ENCODE peak calls at places on chromosomes 4 and X, in five cellular contexts. A is fibroblast of mammary gland; S is germinal center; P is HCEC 1CT; V is activated T-helper 9 cell treated with anti-CD3 and anti-CD28 coated beads, Interleukin-2, amount 50 U/mL, for 16 hours. L is an unnamed sample.

GRCh38 chrX:12814434-12814833 is 23.2 kb downstream of the PRPS2 start:
- DNase-seq in S (peak), V (no peak), P (peak), A (peak), L (peak)

GRCh38 chr4:77826280-77826679 is 7.1 kb upstream of the CNOT6L start:
- DNase-seq in A (no peak), P (no peak), V (no peak), S (peak), L (no peak)

GRCh38 chr4:178086324-178086723 is 644.1 kb upstream of the AGA start:
- DNase-seq in S (no peak), V (no peak), P (no peak), A (no peak), L (no peak)

GRCh38 chrX:109658391-109658790 is 33.4 kb upstream of the KCNE5 start:
- DNase-seq in P (no peak), A (no peak), S (no peak), V (no peak), L (no peak)

GRCh38 chrX:149074429-149074828 is 430.7 kb downstream of the IDS start:
- DNase-seq in V (no peak), S (peak), A (peak), P (no peak), L (no peak)

GRCh38 chr4:73518340-73518739 is 36.8 kb downstream of the AFM start:
- DNase-seq in V (no peak), A (no peak), P (no peak), S (no peak), L (no peak)

GRCh38 chr4:187090401-187090800 is 366.7 kb upstream of the FAT1 start:
- DNase-seq in P (no peak), V (no peak), S (no peak), A (no peak), L (no peak)

GRCh38 chrX:124328765-124329164 is 3.7 kb upstream of the TEX13D start:
- DNase-seq in A (peak), S (no peak), V (no peak), P (no peak), L (no peak)

GRCh38 chrX:20112022-20112421 is 4.7 kb downstream of the MAP7D2 start:
- DNase-seq in A (no peak), S (no peak), P (no peak), V (no peak), L (no peak)

GRCh38 chrX:11665144-11666040 is at the start of gene ARHGAP6:
- DNase-seq in V (no peak), P (peak), S (no peak), A (peak), L (peak)

GRCh38 chrX:31223817-31224216 is 152.0 kb upstream of the FTHL17 start:
- DNase-seq in V (no peak), A (peak), S (peak), P (peak), L (no peak)

GRCh38 chrX:112678831-112679230 is 907 bp downstream of the LHFPL1 start:
- DNase-seq in V (no peak), S (no peak), A (no peak), P (no peak), L (no peak)

GRCh38 chr4:114364857-114365256 is 233.8 kb upstream of the UGT8 start:
- DNase-seq in S (no peak), A (peak), P (peak), V (no peak), L (no peak)

GRCh38 chrX:72539822-72540221 is 32.8 kb downstream of the HDAC8 start:
- DNase-seq in P (no peak), S (no peak), A (no peak), V (no peak), L (no peak)

GRCh38 chrX:40434947-40435346 is 145.8 kb upstream of the ATP6AP2 start:
- DNase-seq in V (no peak), S (no peak), A (peak), P (no peak), L (no peak)

GRCh38 chr4:88320780-88321373 is 36.5 kb upstream of the PPM1K start:
- DNase-seq in S (peak), A (no peak), V (no peak), P (no peak), L (no peak)

GRCh38 chr4:39855909-39856512 is 121.7 kb downstream of the PDS5A start:
- DNase-seq in P (peak), V (no peak), A (peak), S (no peak), L (peak)

GRCh38 chrX:46595084-46595483 is 21.5 kb downstream of the CHST7 start:
- DNase-seq in A (no peak), S (no peak), V (no peak), P (no peak), L (no peak)

GRCh38 chr4:148749403-148749802 is 307.2 kb upstream of the NR3C2 start:
- DNase-seq in P (no peak), S (no peak), A (no peak), V (no peak), L (no peak)

GRCh38 chr4:41433361-41433760 is 104.6 kb upstream of the LIMCH1 start:
- DNase-seq in V (no peak), A (no peak), S (no peak), P (no peak), L (no peak)

GRCh38 chrX:19723427-19723826 is 164.0 kb downstream of the SH3KBP1 start:
- DNase-seq in S (no peak), P (peak), V (no peak), A (peak), L (no peak)

GRCh38 chrX:10579018-10579752 is 41.2 kb downstream of the MID1 start:
- DNase-seq in V (no peak), S (no peak), A (peak), P (peak), L (peak)

GRCh38 chr4:123967360-123967759 is 570.8 kb downstream of the SPRY1 start:
- DNase-seq in V (no peak), A (peak), S (no peak), P (no peak), L (no peak)

GRCh38 chr4:138984647-138985046 is 30.9 kb upstream of the NOCT start:
- DNase-seq in V (no peak), S (no peak), A (no peak), P (no peak), L (no peak)

GRCh38 chrX:150363561-150364346 is 637 bp downstream of the MAMLD1 start:
- DNase-seq in A (peak), P (peak), S (no peak), V (no peak), L (no peak)

GRCh38 chr4:99209671-99210070 is 9.4 kb downstream of the ADH6 start:
- DNase-seq in V (no peak), A (no peak), P (peak), S (no peak), L (no peak)

GRCh38 chr4:54959656-54960055 is 165.7 kb downstream of the KDR start:
- DNase-seq in S (no peak), A (peak), P (peak), V (no peak), L (no peak)

GRCh38 chrX:22689290-22689689 is 310.5 kb upstream of the DDX53 start:
- DNase-seq in V (no peak), S (no peak), P (peak), A (peak), L (no peak)

GRCh38 chr4:13640149-13640671 is 12.7 kb upstream of the BOD1L1 start:
- DNase-seq in A (peak), P (peak), S (no peak), V (no peak), L (no peak)

GRCh38 chrX:68994135-68994882 is 165.5 kb downstream of the EFNB1 start:
- DNase-seq in A (no peak), V (no peak), P (no peak), S (no peak), L (no peak)

GRCh38 chrX:70117738-70118137 is 15.5 kb upstream of the IGBP1 start:
- DNase-seq in A (no peak), V (no peak), S (no peak), P (no peak), L (no peak)

GRCh38 chrX:2176733-2177132 is 324.0 kb downstream of the DHRSX start:
- DNase-seq in S (no peak), V (no peak), P (no peak), A (no peak), L (no peak)

GRCh38 chrX:53239474-53239873 is 14.5 kb upstream of the KDM5C start:
- DNase-seq in S (peak), P (no peak), A (peak), V (peak), L (no peak)

GRCh38 chr4:71453516-71453915 is 114.7 kb downstream of the SLC4A4 start:
- DNase-seq in V (no peak), S (no peak), P (no peak), A (no peak), L (no peak)

GRCh38 chrX:109596015-109596414 is 29.0 kb downstream of the KCNE5 start:
- DNase-seq in P (no peak), S (no peak), V (no peak), A (no peak), L (no peak)

GRCh38 chr4:74364649-74365491 is at the start of gene EREG:
- DNase-seq in V (no peak), A (peak), S (no peak), P (peak), L (peak)

GRCh38 chr4:108311313-108311712 is 142.6 kb upstream of the LEF1 start:
- DNase-seq in S (no peak), V (no peak), A (no peak), P (no peak), L (no peak)

L was measured in dermis microvascular lymphatic vessel endothelial cell.